ENCODE peak calls at places on chromosomes 13 and 19, in eight cellular contexts. S, V, Q, I, E, U, F and Y are unnamed samples.

GRCh38 chr13:48801255-48801654 is 147.5 kb downstream of the CYSLTR2 start:
- DNase-seq in S (no peak), V (no peak), Q (no peak), I (peak; percentile 87), E (no peak), U (no peak), F (no peak), Y (peak; percentile 30)

GRCh38 chr19:14509382-14509781 is 8.8 kb downstream of the DNAJB1 start:
- DNase-seq in S (no peak), V (no peak), Q (no peak), I (no peak), E (no peak), U (no peak), F (no peak), Y (no peak)

GRCh38 chr19:13215572-13216380 is 65.6 kb downstream of the IER2 start:
- DNase-seq in S (peak; percentile 31), V (no peak), Q (no peak), I (peak; percentile 18), E (no peak), U (no peak), F (no peak), Y (no peak)

GRCh38 chr13:85828094-85828684 is 29.0 kb upstream of the SLITRK6 start:
- DNase-seq in S (peak; percentile 42), V (no peak), Q (no peak), I (peak; percentile 50), E (no peak), U (no peak), F (no peak), Y (peak; percentile 6)

GRCh38 chr19:42538841-42539709 is 10.8 kb upstream of the CEACAM1 start:
- DNase-seq in S (no peak), V (no peak), Q (no peak), I (no peak), E (no peak), U (no peak), F (no peak), Y (no peak)

GRCh38 chr19:55212447-55212846 is 3.1 kb upstream of the PTPRH start:
- DNase-seq in S (peak; percentile 82), V (no peak), Q (no peak), I (no peak), E (no peak), U (no peak), F (no peak), Y (no peak)

GRCh38 chr19:10111405-10111811 is at the start of gene P2RY11:
- DNase-seq in S (no peak), V (no peak), Q (no peak), I (no peak), E (no peak), U (no peak), F (no peak), Y (no peak)

GRCh38 chr19:35841961-35842595 is 10.2 kb downstream of the NPHS1 start:
- DNase-seq in S (no peak), V (no peak), Q (no peak), I (no peak), E (no peak), U (no peak), F (no peak), Y (no peak)

GRCh38 chr19:29927944-29928669 is 13.9 kb upstream of the URI1 start:
- DNase-seq in S (no peak), V (no peak), Q (no peak), I (no peak), E (no peak), U (no peak), F (no peak), Y (no peak)

GRCh38 chr13:40186636-40187323 is 479.7 kb downstream of the FOXO1 start:
- DNase-seq in S (no peak), V (no peak), Q (no peak), I (no peak), E (no peak), U (no peak), F (no peak), Y (no peak)

GRCh38 chr19:31693131-31693700 is 344.0 kb upstream of the TSHZ3 start:
- DNase-seq in S (no peak), V (no peak), Q (no peak), I (no peak), E (no peak), U (no peak), F (no peak), Y (no peak)

GRCh38 chr19:49110567-49110966 is 3.6 kb upstream of the LIN7B start:
- DNase-seq in S (no peak), V (no peak), Q (no peak), I (peak; percentile 79), E (no peak), U (no peak), F (no peak), Y (peak; percentile 15)

GRCh38 chr19:47414469-47414868 is 4.9 kb downstream of the MEIS3 start:
- DNase-seq in S (peak; percentile 32), V (no peak), Q (no peak), I (no peak), E (no peak), U (no peak), F (no peak), Y (no peak)

GRCh38 chr19:40284501-40285352 is at the start of gene AKT2:
- DNase-seq in S (peak; percentile 42), V (peak; percentile 75), Q (no peak), I (peak; percentile 71), E (peak; percentile 35), U (no peak), F (peak; percentile 94), Y (peak; percentile 3)

GRCh38 chr13:108463365-108463764 is 166.0 kb upstream of the MYO16 start:
- DNase-seq in S (no peak), V (no peak), Q (no peak), I (peak; percentile 64), E (no peak), U (no peak), F (no peak), Y (peak; percentile 90)

GRCh38 chr13:102900193-102900608 is 54.4 kb downstream of the ERCC5 start:
- DNase-seq in S (no peak), V (no peak), Q (no peak), I (no peak), E (no peak), U (no peak), F (no peak), Y (no peak)

GRCh38 chr19:35509018-35509652 is 4.3 kb downstream of the DMKN start:
- DNase-seq in S (no peak), V (no peak), Q (no peak), I (peak; percentile 38), E (no peak), U (no peak), F (no peak), Y (no peak)

GRCh38 chr13:21717817-21718216 is 46.9 kb downstream of the FGF9 start:
- DNase-seq in S (no peak), V (no peak), Q (no peak), I (no peak), E (no peak), U (no peak), F (no peak), Y (no peak)

DNA sequence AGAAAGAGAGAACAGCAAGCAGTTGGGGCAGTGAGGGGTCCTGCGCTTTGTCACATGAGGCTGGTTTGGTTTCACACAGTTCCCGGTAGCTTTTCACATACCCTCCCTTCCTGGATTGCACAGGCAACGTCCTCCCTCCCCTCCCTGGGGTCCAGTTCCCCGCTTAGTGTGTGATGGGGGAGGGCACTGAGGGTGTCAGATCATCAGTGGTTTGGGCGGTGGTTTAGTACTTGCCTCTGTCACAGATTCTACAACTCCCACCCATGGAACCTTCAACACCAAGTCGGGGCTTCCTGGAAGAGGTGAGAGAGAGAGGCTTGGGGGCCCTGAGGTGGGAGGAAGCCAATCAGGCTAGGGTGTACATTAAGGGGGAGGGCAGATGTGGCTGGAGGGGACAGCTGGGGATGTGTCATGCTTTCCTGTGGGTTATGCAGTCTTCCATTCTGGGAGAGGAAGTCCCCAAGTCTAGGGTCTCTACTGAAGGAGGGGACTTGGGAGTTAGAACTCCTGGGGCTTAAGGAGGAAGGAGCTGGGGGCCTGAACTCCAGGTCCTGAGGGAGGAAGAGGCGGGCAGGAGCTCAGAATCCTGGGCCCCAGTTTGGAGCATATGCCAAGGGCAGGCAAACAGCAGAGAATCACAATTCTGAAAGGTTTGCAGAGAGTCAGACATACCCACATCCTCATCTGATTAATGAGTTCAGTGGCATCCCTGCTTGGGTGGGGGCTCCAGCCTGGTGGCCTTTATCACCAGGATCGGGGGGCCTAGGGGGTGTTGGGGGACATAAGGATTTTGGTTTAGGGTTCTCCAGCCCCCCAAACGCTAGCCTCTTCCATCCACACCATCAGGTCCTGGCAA is at the start of gene NKG7:
- DNase-seq in S (no peak), V (no peak), Q (no peak), I (no peak), E (no peak), U (no peak), F (no peak), Y (no peak)
- H3K27ac ChIP-seq in S (no peak within 1 kb of the TSS), V (no peak within 1 kb of the TSS), Q (no peak within 1 kb of the TSS), I (no peak within 1 kb of the TSS), E (no peak within 1 kb of the TSS), U (no peak within 1 kb of the TSS), F (no peak within 1 kb of the TSS), Y (no peak within 1 kb of the TSS)

DNA sequence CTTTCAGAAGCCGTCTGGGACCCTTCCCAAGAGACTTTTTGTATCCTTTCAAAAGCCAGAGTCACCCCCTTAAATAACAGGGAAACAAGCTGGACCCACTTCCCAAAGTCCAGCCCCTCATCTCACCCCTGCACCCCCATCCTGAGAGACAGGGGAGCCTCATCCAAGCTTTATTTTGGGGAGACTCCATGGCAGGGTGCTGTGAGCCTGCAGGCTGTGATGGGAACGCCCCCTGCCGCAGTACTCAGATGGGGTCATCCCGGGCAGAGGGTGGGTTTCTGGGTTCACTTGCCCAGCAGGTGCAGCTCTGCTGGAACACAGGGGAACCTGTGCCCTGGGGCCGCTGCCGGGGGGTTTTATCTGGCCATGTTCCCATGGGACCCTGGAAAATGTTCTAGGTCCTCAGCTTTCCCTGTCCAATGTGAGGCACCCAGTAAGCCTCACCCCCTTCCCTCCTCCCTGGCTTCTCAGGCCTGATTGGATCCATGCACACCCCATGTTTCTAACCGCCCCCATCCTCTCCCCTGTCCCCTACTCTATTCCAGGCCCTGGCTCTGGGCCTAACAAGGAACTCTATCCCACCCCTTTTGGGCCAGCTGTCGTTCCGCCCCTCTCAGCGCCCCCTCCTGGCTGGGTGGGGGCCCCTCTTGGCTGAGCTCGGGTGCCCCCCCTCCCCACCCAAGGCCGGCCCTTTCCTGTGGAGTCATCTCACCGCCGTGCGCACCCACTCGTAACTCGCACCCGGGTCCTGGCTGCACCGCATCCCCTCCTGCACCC is 1.0 kb downstream of the HIF3A start:
- DNase-seq in S (no peak), V (peak; percentile 83), Q (peak; percentile 54), I (no peak), E (peak; percentile 91), U (peak; percentile 47), F (no peak), Y (no peak)
- H3K4me3 ChIP-seq in S (no peak overlapping the region), V (peak overlapping the region; percentile 62), Q (peak overlapping the region; percentile 58), I (no peak overlapping the region), E (peak overlapping the region; percentile 61), U (peak overlapping the region; percentile 72), F (peak overlapping the region; percentile 54), Y (peak overlapping the region; percentile 20)

GRCh38 chr13:112808377-112809140 is 118.7 kb downstream of the ATP11A start:
- DNase-seq in S (no peak), V (no peak), Q (no peak), I (no peak), E (no peak), U (no peak), F (no peak), Y (no peak)
- H3K36me3 ChIP-seq in S (no peaks in the 10 kb centered on the region), V (peaks cover 48% of the 10 kb centered on the region), Q (no peaks in the 10 kb centered on the region), I (no peaks in the 10 kb centered on the region), E (peaks cover 44% of the 10 kb centered on the region), U (peaks cover 4% of the 10 kb centered on the region), F (peaks cover 18% of the 10 kb centered on the region), Y (no peaks in the 10 kb centered on the region)

DNA sequence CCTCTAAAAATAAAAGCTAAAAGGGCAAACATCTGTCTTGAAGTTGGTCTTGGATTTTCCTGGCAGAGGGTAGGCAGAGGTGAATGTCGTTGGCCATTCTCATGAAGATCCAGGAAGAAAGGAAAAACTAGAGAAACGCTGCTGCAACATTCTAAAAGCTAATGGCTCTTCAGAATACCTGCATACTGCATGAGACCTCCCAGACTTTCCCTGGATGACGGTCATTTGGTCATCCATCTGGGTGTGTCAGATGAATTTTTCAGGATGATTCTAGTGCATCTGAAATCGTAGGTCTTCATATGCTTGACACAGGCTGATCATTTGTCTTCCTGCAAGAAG is 527.6 kb downstream of the RFC3 start:
- DNase-seq in S (no peak), V (no peak), Q (no peak), I (no peak), E (no peak), U (no peak), F (no peak), Y (no peak)
- H3K27ac ChIP-seq in S (no peak overlapping the region), V (no peak overlapping the region), Q (no peak overlapping the region), I (no peak overlapping the region), E (no peak overlapping the region), U (no peak overlapping the region), F (no peak overlapping the region), Y (no peak overlapping the region)